ENCODE peak calls at places on chromosomes 1 and 21, in four cellular contexts. T is midbrain, U is progenitor cell of endocrine pancreas, B is D341Med. X is an unnamed sample.
A peak's percentile ranks its signal among the peaks of the same experiment; 100 is the strongest.

GRCh38 chr1:39160703-39161102 is 43.8 kb upstream of the MACF1 start:
- DNase-seq in U (no peak), T (no peak), B (no peak), X (no peak)

GRCh38 chr21:43979654-43980053 is 32.5 kb upstream of the TRAPPC10 start:
- DNase-seq in B (no peak), U (no peak), T (peak; percentile 22), X (no peak)

GRCh38 chr21:45640001-45640887 is 3.3 kb upstream of the PCBP3 start:
- DNase-seq in B (peak; percentile 39), U (no peak), T (no peak), X (no peak)

GRCh38 chr1:72105201-72105600 is 177.1 kb downstream of the NEGR1 start:
- DNase-seq in U (no peak), B (no peak), T (no peak), X (no peak)

GRCh38 chr21:14275806-14276205 is 59.8 kb downstream of the RBM11 start:
- DNase-seq in B (no peak), U (no peak), T (no peak), X (no peak)

GRCh38 chr21:22900511-22900910 is 1902.3 kb downstream of the NCAM2 start:
- DNase-seq in B (no peak), U (no peak), T (no peak), X (no peak)

GRCh38 chr1:179773264-179773663 is 30.2 kb downstream of the FAM163A start:
- DNase-seq in B (no peak), U (no peak), T (no peak), X (no peak)

GRCh38 chr1:19452221-19452663 is 33.1 kb downstream of the CAPZB start:
- DNase-seq in B (no peak), T (no peak), U (no peak), X (no peak)

GRCh38 chr1:234710381-234710780 is 100.4 kb upstream of the IRF2BP2 start:
- DNase-seq in U (no peak), T (no peak), B (no peak), X (no peak)

GRCh38 chr1:234539666-234540403 is 60.9 kb upstream of the TARBP1 start:
- DNase-seq in B (no peak), U (no peak), T (no peak), X (no peak)

GRCh38 chr21:35319684-35320083 is 270.6 kb upstream of the RUNX1 start:
- DNase-seq in U (no peak), T (no peak), B (no peak), X (no peak)

GRCh38 chr1:212118167-212118871 is 82.8 kb downstream of the DTL start:
- DNase-seq in T (no peak), B (no peak), U (no peak), X (no peak)

GRCh38 chr21:27423073-27423472 is 456.2 kb upstream of the ADAMTS5 start:
- DNase-seq in T (no peak), B (no peak), U (no peak), X (no peak)

GRCh38 chr1:87359586-87359985 is 30.9 kb downstream of the LMO4 start:
- DNase-seq in U (no peak), T (no peak), B (no peak), X (no peak)

GRCh38 chr1:81452693-81453344 is 347.9 kb upstream of the ADGRL2 start:
- DNase-seq in T (no peak), B (no peak), U (no peak), X (no peak)

GRCh38 chr1:61588736-61589381 is 136.1 kb downstream of the TM2D1 start:
- DNase-seq in U (peak; percentile 61), T (no peak), B (peak; percentile 79), X (peak; percentile 91)

GRCh38 chr1:116806245-116806644 is 52.0 kb downstream of the CD2 start:
- DNase-seq in U (no peak), B (no peak), T (no peak), X (no peak)

GRCh38 chr1:11499825-11500331 is 20.9 kb downstream of the DISP3 start:
- DNase-seq in U (no peak), T (peak; percentile 22), B (no peak), X (no peak)

GRCh38 chr1:241356519-241357365 is at the start of gene RGS7:
- DNase-seq in U (peak; percentile 66), T (peak; percentile 80), B (peak; percentile 93), X (no peak)

GRCh38 chr1:21781971-21782867 is 730 bp downstream of the USP48 start:
- DNase-seq in U (no peak), B (peak; percentile 57), T (peak; percentile 47), X (no peak)

GRCh38 chr1:94917251-94917650 is 9.7 kb downstream of the CNN3 start:
- DNase-seq in T (no peak), B (no peak), U (no peak), X (no peak)

GRCh38 chr1:12424150-12424549 is 193.9 kb downstream of the DHRS3 start:
- DNase-seq in T (no peak), U (no peak), B (no peak), X (no peak)

GRCh38 chr1:46137901-46138300 is 5.5 kb upstream of the PIK3R3 start:
- DNase-seq in T (no peak), U (no peak), B (no peak), X (no peak)

GRCh38 chr1:64754166-64754565 is 9.3 kb downstream of the RAVER2 start:
- DNase-seq in T (no peak), U (no peak), B (no peak), X (no peak)

GRCh38 chr1:20634065-20634593 is 871 bp downstream of the PINK1 start:
- DNase-seq in U (no peak), B (no peak), T (no peak), X (no peak)

GRCh38 chr1:2840036-2840809 is 38.7 kb upstream of the TTC34 start:
- DNase-seq in U (no peak), B (no peak), T (no peak), X (no peak)

GRCh38 chr1:57599233-57599994 is 175.6 kb upstream of the DAB1 start:
- DNase-seq in T (no peak), B (no peak), U (no peak), X (peak; percentile 33)